ENCODE peak calls at places on chromosomes 7 and 10, in four cellular contexts. V is MM.1S, T is foreskin keratinocyte, Q is ovary. C is an unnamed sample.

GRCh38 chr10:131819241-131820072 is 81.4 kb upstream of the PPP2R2D start:
- DNase-seq in Q (no peak), T (no peak), V (no peak), C (no peak)

GRCh38 chr7:92790987-92791386 is 45.4 kb downstream of the CDK6 start:
- DNase-seq in V (no peak), Q (no peak), T (no peak), C (no peak)

GRCh38 chr7:64883113-64883905 is 19.8 kb upstream of the ZNF273 start:
- DNase-seq in T (no peak), V (no peak), Q (no peak), C (no peak)

GRCh38 chr10:79492256-79492655 is 20.1 kb upstream of the EIF5AL1 start:
- DNase-seq in Q (no peak), T (no peak), V (no peak), C (no peak)

GRCh38 chr10:70122742-70123141 is 9.9 kb downstream of the AIFM2 start:
- DNase-seq in T (no peak), V (no peak), Q (no peak), C (no peak)

GRCh38 chr7:16356241-16356958 is 64.9 kb downstream of the CRPPA start:
- DNase-seq in V (no peak), Q (no peak), T (no peak), C (no peak)

GRCh38 chr10:35271086-35271834 is 65.0 kb upstream of the CCNY start:
- DNase-seq in Q (no peak), T (no peak), V (no peak), C (peak)

GRCh38 chr10:76649723-76650127 is 987.9 kb downstream of the KCNMA1 start:
- DNase-seq in V (no peak), T (no peak), Q (no peak), C (no peak)

GRCh38 chr10:100009283-100009792 is 409 bp downstream of the DNMBP start:
- DNase-seq in V (peak), Q (peak), T (peak), C (no peak)

GRCh38 chr10:122154733-122155366 is 116.2 kb upstream of the BTBD16 start:
- DNase-seq in T (peak), Q (no peak), V (peak), C (no peak)

GRCh38 chr10:122051609-122052385 is 62.8 kb downstream of the TACC2 start:
- DNase-seq in Q (no peak), V (no peak), T (peak), C (no peak)

GRCh38 chr10:91907914-91908357 is 1.4 kb downstream of the FGFBP3 start:
- DNase-seq in Q (no peak), V (no peak), T (no peak), C (no peak)

GRCh38 chr10:85259908-85260307 is 931.5 kb downstream of the CCSER2 start:
- DNase-seq in V (no peak), T (peak), Q (no peak), C (no peak)

C was measured in GM12865.